ENCODE peak calls at places on chromosomes 4 and X, in eight cellular contexts. K is mesothelial cell of epicardium, P is hypothalamus, R is iris pigment epithelial cell, H is HS-27A, X is NCI-H1105 treated with DMSO at 0.1 percent for 48 hours, S is heart right ventricle, U is memory B cell. W is an unnamed sample.

GRCh38 chr4:3851211-3851610 is 85.0 kb downstream of the ADRA2C start:
- DNase-seq in K (no peak), P (no peak), R (peak), H (no peak), X (peak), S (no peak), U (no peak), W (no peak)

GRCh38 chr4:20432098-20432497 is 180.4 kb downstream of the SLIT2 start:
- DNase-seq in K (no peak), P (no peak), R (peak), H (no peak), X (no peak), S (no peak), U (no peak), W (no peak)

GRCh38 chr4:2250003-2250763 is 8.3 kb upstream of the HAUS3 start:
- DNase-seq in K (no peak), P (no peak), R (no peak), H (no peak), X (no peak), S (no peak), U (no peak), W (no peak)

GRCh38 chr4:15714616-15715015 is 11.8 kb downstream of the BST1 start:
- DNase-seq in K (no peak), P (no peak), R (no peak), H (peak), X (no peak), S (no peak), U (no peak), W (no peak)

GRCh38 chrX:110406822-110407221 is 48.2 kb downstream of the RTL9 start:
- DNase-seq in K (no peak), P (no peak), R (no peak), H (no peak), X (no peak), S (no peak), U (no peak), W (no peak)

GRCh38 chr4:99458911-99459447 is 23.8 kb upstream of the ADH7 start:
- DNase-seq in K (no peak), P (no peak), R (peak), H (no peak), X (no peak), S (no peak), U (no peak), W (no peak)

GRCh38 chr4:182453830-182454229 is 210.6 kb downstream of the TENM3 start:
- DNase-seq in K (no peak), P (no peak), R (no peak), H (no peak), X (peak), S (no peak), U (no peak), W (no peak)

GRCh38 chrX:22164770-22165388 is 107.8 kb upstream of the CBLL2 start:
- DNase-seq in K (no peak), P (no peak), R (peak), H (peak), X (no peak), S (no peak), U (no peak), W (no peak)

GRCh38 chr4:154349829-154350228 is 141.8 kb downstream of the DCHS2 start:
- DNase-seq in K (no peak), P (no peak), R (peak), H (no peak), X (no peak), S (no peak), U (no peak), W (no peak)

GRCh38 chr4:140052050-140052449 is 101.9 kb downstream of the MAML3 start:
- DNase-seq in K (no peak), P (peak), R (peak), H (peak), X (peak), S (peak), U (no peak), W (no peak)

GRCh38 chr4:100420571-100420970 is 97.3 kb downstream of the EMCN start:
- DNase-seq in K (no peak), P (no peak), R (peak), H (no peak), X (no peak), S (no peak), U (no peak), W (no peak)

GRCh38 chr4:138891610-138892009 is 124.0 kb upstream of the NOCT start:
- DNase-seq in K (no peak), P (no peak), R (peak), H (no peak), X (peak), S (no peak), U (no peak), W (no peak)

GRCh38 chr4:16674133-16674532 is 224.3 kb downstream of the LDB2 start:
- DNase-seq in K (no peak), P (no peak), R (no peak), H (no peak), X (no peak), S (no peak), U (no peak), W (no peak)

W was measured in anterior cingulate cortex.